ENCODE peak calls at places on chromosomes 12 and 14, in ten cellular contexts. R is GM23338; D is dorsolateral prefrontal cortex; K is stimulated activated CD8-positive, alpha-beta memory T cell treated with anti-CD3 and anti-CD28 coated beads, Interleukin-12 subunit alpha, Interleukin-12 subunit beta, amount 100 ng/mL, for 4 hours; W is T-helper 17 cell; G is omental fat pad; M is nephron progenitor cell; S is stimulated activated naive B cell treated with anti-CD40 and anti-IgM and Interleukin-4, amounts not matched to agents 10 μg/mL and 1 μg/mL and 100 μg/mL, for 72 hours; I is central memory CD4-positive, alpha-beta T cell; V is neural crest cell. Z is an unnamed sample.

GRCh38 chr12:81401241-81401640 is 323.4 kb downstream of the ACSS3 start:
- DNase-seq in R (no peak), D (no peak), K (no peak), W (no peak), G (no peak), M (no peak), S (no peak), I (no peak), V (no peak), Z (no peak)

GRCh38 chr14:54650331-54651017 is 83.5 kb downstream of the SAMD4A start:
- DNase-seq in R (peak; percentile 35), D (no peak), K (no peak), W (no peak), G (no peak), M (no peak), S (no peak), I (no peak), V (no peak), Z (no peak)

GRCh38 chr12:89328483-89329030 is 23.7 kb downstream of the DUSP6 start:
- DNase-seq in R (no peak), D (no peak), K (no peak), W (no peak), G (no peak), M (no peak), S (no peak), I (no peak), V (no peak), Z (no peak)

GRCh38 chr12:98741229-98741614 is 96.1 kb downstream of the APAF1 start:
- DNase-seq in R (no peak), D (no peak), K (no peak), W (no peak), G (no peak), M (no peak), S (no peak), I (no peak), V (no peak), Z (no peak)

GRCh38 chr12:51631591-51631990 is 40.6 kb downstream of the SCN8A start:
- DNase-seq in R (no peak), D (peak; percentile 47), K (no peak), W (no peak), G (no peak), M (no peak), S (no peak), I (no peak), V (no peak), Z (no peak)

GRCh38 chr14:23160924-23161522 is 22.4 kb downstream of the SLC7A8 start:
- DNase-seq in R (peak; percentile 82), D (peak; percentile 56), K (no peak), W (no peak), G (no peak), M (no peak), S (no peak), I (no peak), V (no peak), Z (no peak)

GRCh38 chr12:25377475-25378179 is 126.9 kb upstream of the KRAS start:
- DNase-seq in R (no peak), D (no peak), K (no peak), W (no peak), G (no peak), M (no peak), S (no peak), I (peak; percentile 36), V (no peak), Z (no peak)

GRCh38 chr14:26730929-26731618 is 133.2 kb upstream of the NOVA1 start:
- DNase-seq in R (peak; percentile 80), D (no peak), K (no peak), W (no peak), G (no peak), M (peak; percentile 42), S (no peak), I (no peak), V (peak; percentile 8), Z (no peak)

GRCh38 chr14:92407395-92407794 is 84.4 kb downstream of the SLC24A4 start:
- DNase-seq in R (no peak), D (no peak), K (no peak), W (no peak), G (no peak), M (no peak), S (no peak), I (no peak), V (no peak), Z (no peak)

GRCh38 chr12:2268478-2269286 is 215.9 kb downstream of the CACNA1C start:
- DNase-seq in R (no peak), D (no peak), K (no peak), W (no peak), G (no peak), M (no peak), S (no peak), I (no peak), V (no peak), Z (no peak)

GRCh38 chr12:130761537-130762318 is 45.6 kb upstream of the RIMBP2 start:
- DNase-seq in R (peak; percentile 73), D (peak; percentile 79), K (peak; percentile 17), W (peak; percentile 49), G (no peak), M (peak; percentile 67), S (peak; percentile 30), I (peak; percentile 35), V (peak; percentile 64), Z (no peak)

GRCh38 chr12:77104792-77105191 is 39.4 kb upstream of the E2F7 start:
- DNase-seq in R (no peak), D (no peak), K (no peak), W (no peak), G (no peak), M (no peak), S (no peak), I (no peak), V (no peak), Z (no peak)

GRCh38 chr12:95978351-95978750 is 17.8 kb downstream of the HAL start:
- DNase-seq in R (no peak), D (no peak), K (no peak), W (no peak), G (no peak), M (no peak), S (no peak), I (no peak), V (no peak), Z (no peak)

GRCh38 chr14:76867536-76868452 is 41.6 kb downstream of the LRRC74A start:
- DNase-seq in R (no peak), D (no peak), K (no peak), W (peak; percentile 33), G (no peak), M (peak; percentile 29), S (peak; percentile 43), I (peak; percentile 39), V (no peak), Z (no peak)

GRCh38 chr14:88792572-88793258 is at the start of gene EML5:
- DNase-seq in R (peak; percentile 86), D (peak; percentile 81), K (peak; percentile 73), W (peak; percentile 77), G (peak; percentile 46), M (peak; percentile 90), S (peak; percentile 86), I (peak; percentile 83), V (peak; percentile 60), Z (peak; percentile 74)

GRCh38 chr14:54169254-54169924 is 212.8 kb upstream of the BMP4 start:
- DNase-seq in R (no peak), D (no peak), K (no peak), W (no peak), G (no peak), M (no peak), S (no peak), I (no peak), V (no peak), Z (no peak)

GRCh38 chr14:55446127-55446736 is 5.8 kb upstream of the TBPL2 start:
- DNase-seq in R (peak; percentile 97), D (no peak), K (no peak), W (peak; percentile 43), G (no peak), M (peak; percentile 73), S (peak; percentile 13), I (peak; percentile 47), V (peak; percentile 74), Z (no peak)

GRCh38 chr14:102955636-102956035 is 33.2 kb downstream of the AMN start:
- DNase-seq in R (no peak), D (no peak), K (no peak), W (no peak), G (no peak), M (no peak), S (no peak), I (no peak), V (no peak), Z (no peak)

GRCh38 chr12:114562654-114563053 is 121.3 kb downstream of the TBX3 start:
- DNase-seq in R (peak; percentile 40), D (no peak), K (no peak), W (no peak), G (no peak), M (no peak), S (no peak), I (no peak), V (no peak), Z (no peak)

GRCh38 chr14:71665781-71666180 is 266.4 kb upstream of the RGS6 start:
- DNase-seq in R (no peak), D (no peak), K (no peak), W (no peak), G (no peak), M (no peak), S (no peak), I (no peak), V (no peak), Z (no peak)

GRCh38 chr12:84172823-84173424 is 739.7 kb downstream of the SLC6A15 start:
- DNase-seq in R (no peak), D (no peak), K (no peak), W (no peak), G (no peak), M (no peak), S (no peak), I (no peak), V (no peak), Z (no peak)

GRCh38 chr12:108367436-108367835 is 28.3 kb upstream of the CMKLR1 start:
- DNase-seq in R (no peak), D (peak; percentile 57), K (no peak), W (no peak), G (no peak), M (no peak), S (no peak), I (no peak), V (no peak), Z (no peak)

GRCh38 chr12:131108171-131108955 is 154.7 kb downstream of the ADGRD1 start:
- DNase-seq in R (no peak), D (no peak), K (no peak), W (no peak), G (no peak), M (no peak), S (no peak), I (no peak), V (no peak), Z (no peak)

GRCh38 chr12:21828779-21829178 is 54.3 kb upstream of the KCNJ8 start:
- DNase-seq in R (no peak), D (no peak), K (no peak), W (no peak), G (no peak), M (no peak), S (no peak), I (no peak), V (no peak), Z (no peak)

GRCh38 chr12:53750812-53751335 is 905 bp downstream of the CISTR start:
- DNase-seq in R (peak; percentile 59), D (peak; percentile 60), K (no peak), W (no peak), G (no peak), M (peak; percentile 62), S (peak; percentile 66), I (no peak), V (no peak), Z (no peak)

GRCh38 chr12:3145036-3145435 is 67.9 kb downstream of the TSPAN9 start:
- DNase-seq in R (no peak), D (no peak), K (no peak), W (no peak), G (no peak), M (no peak), S (no peak), I (no peak), V (no peak), Z (no peak)

GRCh38 chr14:104443391-104444158 is 136.0 kb upstream of the C14orf180 start:
- DNase-seq in R (peak; percentile 72), D (no peak), K (no peak), W (no peak), G (peak; percentile 20), M (no peak), S (no peak), I (no peak), V (no peak), Z (no peak)

GRCh38 chr14:75252254-75252837 is 26.3 kb upstream of the FOS start:
- DNase-seq in R (no peak), D (no peak), K (no peak), W (no peak), G (no peak), M (no peak), S (no peak), I (no peak), V (no peak), Z (no peak)

Z was measured in natural killer cell.